ENCODE peak calls at places on chromosomes 6 and 20, in nine cellular contexts. Q is A673; T is breast epithelium; N is GM06990; U is tibial nerve; S is CD8-positive, alpha-beta T cell; O is uterus; M is nephron progenitor cell; F is prostate gland. C is an unnamed sample.

GRCh38 chr6:165345700-165346099 is 36.3 kb upstream of the C6orf118 start:
- DNase-seq in Q (no peak), T (no peak), N (no peak), U (no peak), S (no peak), O (no peak), M (no peak), F (no peak), C (no peak)

GRCh38 chr6:166387642-166388325 is 5.0 kb upstream of the MPC1 start:
- DNase-seq in Q (no peak), T (no peak), N (no peak), U (no peak), S (no peak), O (no peak), M (no peak), F (no peak), C (no peak)

GRCh38 chr6:30799210-30799609 is 54.9 kb upstream of the IER3 start:
- DNase-seq in Q (no peak), T (no peak), N (no peak), U (no peak), S (no peak), O (no peak), M (no peak), F (no peak), C (no peak)

GRCh38 chr20:8518878-8519277 is 386.8 kb downstream of the PLCB1 start:
- DNase-seq in Q (no peak), T (no peak), N (no peak), U (no peak), S (no peak), O (no peak), M (no peak), F (no peak), C (no peak)

GRCh38 chr6:142542704-142543233 is 241.0 kb downstream of the ADGRG6 start:
- DNase-seq in Q (no peak), T (no peak), N (no peak), U (peak; percentile 30), S (no peak), O (peak; percentile 70), M (no peak), F (peak; percentile 16), C (no peak)

GRCh38 chr6:63716169-63716568 is 80.6 kb downstream of the PHF3 start:
- DNase-seq in Q (no peak), T (no peak), N (no peak), U (no peak), S (no peak), O (no peak), M (no peak), F (no peak), C (no peak)

GRCh38 chr6:79719248-79719975 is 88.3 kb downstream of the SH3BGRL2 start:
- DNase-seq in Q (no peak), T (no peak), N (no peak), U (no peak), S (no peak), O (no peak), M (no peak), F (no peak), C (no peak)

GRCh38 chr6:135411339-135411738 is 86.2 kb downstream of the AHI1 start:
- DNase-seq in Q (no peak), T (no peak), N (no peak), U (no peak), S (no peak), O (no peak), M (no peak), F (no peak), C (no peak)

GRCh38 chr6:126134491-126134890 is 148.2 kb downstream of the TRMT11 start:
- DNase-seq in Q (no peak), T (no peak), N (no peak), U (no peak), S (no peak), O (no peak), M (no peak), F (no peak), C (no peak)

GRCh38 chr6:44052419-44053011 is 74.7 kb downstream of the MRPL14 start:
- DNase-seq in Q (no peak), T (no peak), N (no peak), U (no peak), S (no peak), O (peak; percentile 65), M (no peak), F (no peak), C (no peak)

GRCh38 chr6:10463491-10464481 is 48.9 kb upstream of the TFAP2A start:
- DNase-seq in Q (no peak), T (no peak), N (no peak), U (no peak), S (no peak), O (no peak), M (no peak), F (no peak), C (no peak)

GRCh38 chr6:97189767-97190166 is 93.2 kb downstream of the MMS22L start:
- DNase-seq in Q (peak; percentile 85), T (no peak), N (no peak), U (no peak), S (no peak), O (no peak), M (no peak), F (no peak), C (no peak)

GRCh38 chr6:43796168-43796567 is 26.2 kb downstream of the VEGFA start:
- DNase-seq in Q (no peak), T (no peak), N (no peak), U (no peak), S (no peak), O (no peak), M (no peak), F (no peak), C (no peak)

GRCh38 chr6:150567823-150568383 is 31.8 kb upstream of the PLEKHG1 start:
- DNase-seq in Q (peak; percentile 83), T (no peak), N (no peak), U (no peak), S (no peak), O (no peak), M (no peak), F (no peak), C (no peak)

GRCh38 chr20:63582382-63583063 is 8.5 kb upstream of the HELZ2 start:
- DNase-seq in Q (no peak), T (no peak), N (no peak), U (no peak), S (no peak), O (no peak), M (no peak), F (no peak), C (no peak)

GRCh38 chr6:11532097-11532496 is 5.5 kb upstream of the TMEM170B start:
- DNase-seq in Q (no peak), T (no peak), N (no peak), U (no peak), S (no peak), O (no peak), M (no peak), F (no peak), C (no peak)

GRCh38 chr20:31516651-31517050 is 2.4 kb downstream of the HM13 start:
- DNase-seq in Q (no peak), T (no peak), N (no peak), U (no peak), S (no peak), O (no peak), M (no peak), F (no peak), C (no peak)

GRCh38 chr6:18269253-18269652 is 4.9 kb upstream of the DEK start:
- DNase-seq in Q (peak; percentile 47), T (no peak), N (no peak), U (no peak), S (no peak), O (no peak), M (no peak), F (no peak), C (no peak)

GRCh38 chr20:9147553-9148024 is 78.7 kb downstream of the PLCB4 start:
- DNase-seq in Q (no peak), T (no peak), N (no peak), U (no peak), S (no peak), O (no peak), M (no peak), F (no peak), C (no peak)

GRCh38 chr6:122953766-122954165 is 42.3 kb upstream of the CLVS2 start:
- DNase-seq in Q (peak; percentile 29), T (no peak), N (no peak), U (no peak), S (no peak), O (no peak), M (no peak), F (no peak), C (no peak)

GRCh38 chr6:34466242-34467185 is 638 bp downstream of the PACSIN1 start:
- DNase-seq in Q (no peak), T (no peak), N (no peak), U (no peak), S (no peak), O (no peak), M (no peak), F (no peak), C (no peak)
- TF ChIP-seq CTCF in Q (no peak), T (no peak), N (no peak), U (no peak), S (no peak), O (no peak), M (no peak), F (no peak), C (no peak)

GRCh38 chr6:89580997-89581666 is 57.4 kb downstream of the LYRM2 start:
- DNase-seq in Q (no peak), T (no peak), N (no peak), U (no peak), S (no peak), O (no peak), M (no peak), F (no peak), C (no peak)
- TF ChIP-seq CTCF in Q (no peak), T (no peak), N (no peak), U (no peak), S (no peak), O (no peak), M (no peak), F (no peak), C (no peak)

GRCh38 chr20:39885975-39886649 is 802.9 kb downstream of the MAFB start:
- DNase-seq in Q (peak; percentile 86), T (peak; percentile 55), N (no peak), U (peak; percentile 78), S (no peak), O (peak; percentile 64), M (peak; percentile 47), F (peak; percentile 42), C (no peak)
- TF ChIP-seq CTCF in Q (peak; percentile 66), T (peak; percentile 11), N (peak; percentile 75), U (peak; percentile 48), S (no peak), O (peak; percentile 63), M (peak; percentile 50), F (peak; percentile 42), C (no peak)

GRCh38 chr6:55065020-55065419 is 109.3 kb upstream of the HCRTR2 start:
- DNase-seq in Q (no peak), T (no peak), N (no peak), U (no peak), S (no peak), O (no peak), M (no peak), F (no peak), C (no peak)

GRCh38 chr6:55069132-55069781 is 105.1 kb upstream of the HCRTR2 start:
- DNase-seq in Q (peak; percentile 71), T (no peak), N (no peak), U (no peak), S (no peak), O (no peak), M (peak; percentile 24), F (peak; percentile 19), C (no peak)
- TF ChIP-seq CTCF in Q (peak; percentile 85), T (no peak), N (peak; percentile 68), U (peak; percentile 31), S (no peak), O (no peak), M (peak; percentile 60), F (peak; percentile 27), C (peak; percentile 90)

GRCh38 chr6:49423817-49424216 is 39.2 kb downstream of the MMUT start:
- DNase-seq in Q (peak; percentile 30), T (no peak), N (no peak), U (no peak), S (no peak), O (no peak), M (no peak), F (no peak), C (no peak)
- TF ChIP-seq CTCF in Q (peak; percentile 49), T (no peak), N (no peak), U (no peak), S (no peak), O (no peak), M (no peak), F (no peak), C (no peak)